ENCODE peak calls at places on chromosomes 2 and 18, in six cellular contexts. I, J, F, T, K and N are unnamed samples.

GRCh38 chr2:144533221-144533620 is 13.3 kb upstream of the ZEB2 start:
- DNase-seq in I (no peak), J (no peak), F (no peak), T (no peak), K (no peak), N (no peak)

GRCh38 chr2:170886391-170886790 is 42.7 kb upstream of the GORASP2 start:
- DNase-seq in I (no peak), J (peak), F (no peak), T (no peak), K (no peak), N (no peak)

GRCh38 chr2:106080955-106081354 is 113.1 kb downstream of the UXS1 start:
- DNase-seq in I (no peak), J (no peak), F (no peak), T (no peak), K (no peak), N (no peak)

GRCh38 chr2:10222-10875 is 36.0 kb downstream of the FAM110C start:
- DNase-seq in I (no peak), J (no peak), F (no peak), T (no peak), K (no peak), N (no peak)

GRCh38 chr2:172440795-172441194 is 13.4 kb downstream of the ITGA6 start:
- DNase-seq in I (no peak), J (peak), F (peak), T (no peak), K (no peak), N (no peak)

GRCh38 chr18:35478520-35479435 is 19.0 kb downstream of the INO80C start:
- DNase-seq in I (peak), J (peak), F (peak), T (no peak), K (peak), N (no peak)

GRCh38 chr2:156489750-156490466 is 53.7 kb downstream of the GPD2 start:
- DNase-seq in I (no peak), J (no peak), F (no peak), T (no peak), K (no peak), N (no peak)

GRCh38 chr2:117760916-117761315 is 53.6 kb upstream of the DDX18 start:
- DNase-seq in I (no peak), J (no peak), F (no peak), T (no peak), K (no peak), N (no peak)

GRCh38 chr2:68831688-68832087 is 39.5 kb downstream of the BMP10 start:
- DNase-seq in I (no peak), J (no peak), F (no peak), T (no peak), K (no peak), N (no peak)

GRCh38 chr2:15730545-15731212 is 139.0 kb downstream of the DDX1 start:
- DNase-seq in I (peak), J (peak), F (peak), T (no peak), K (no peak), N (peak)

GRCh38 chr2:65991332-65991731 is 443.6 kb upstream of the MEIS1 start:
- DNase-seq in I (no peak), J (no peak), F (peak), T (no peak), K (no peak), N (no peak)

GRCh38 chr2:113888641-113889470 is 1.0 kb upstream of the ACTR3 start:
- DNase-seq in I (no peak), J (no peak), F (no peak), T (no peak), K (no peak), N (peak)

GRCh38 chr2:191946471-191947182 is 99.7 kb upstream of the CAVIN2 start:
- DNase-seq in I (no peak), J (no peak), F (peak), T (no peak), K (no peak), N (no peak)

GRCh38 chr2:106106627-106107508 is 87.2 kb downstream of the UXS1 start:
- DNase-seq in I (no peak), J (no peak), F (no peak), T (no peak), K (no peak), N (no peak)

GRCh38 chr2:230323385-230324106 is 3.4 kb upstream of the SP140L start:
- DNase-seq in I (no peak), J (no peak), F (no peak), T (no peak), K (no peak), N (no peak)

GRCh38 chr2:11767779-11768178 is 21.3 kb downstream of the LPIN1 start:
- DNase-seq in I (no peak), J (no peak), F (no peak), T (no peak), K (no peak), N (no peak)

GRCh38 chr2:52879561-52879960 is 888.0 kb upstream of the CHAC2 start:
- DNase-seq in I (no peak), J (no peak), F (no peak), T (no peak), K (no peak), N (no peak)

GRCh38 chr2:12501469-12502147 is 215.1 kb upstream of the TRIB2 start:
- DNase-seq in I (no peak), J (no peak), F (no peak), T (no peak), K (peak), N (peak)

GRCh38 chr2:75237296-75237695 is 38.0 kb upstream of the TACR1 start:
- DNase-seq in I (no peak), J (no peak), F (no peak), T (no peak), K (no peak), N (no peak)

GRCh38 chr2:68909793-68910674 is 38.8 kb upstream of the BMP10 start:
- DNase-seq in I (peak), J (peak), F (peak), T (peak), K (peak), N (peak)

GRCh38 chr2:54577035-54577434 is 120.9 kb downstream of the SPTBN1 start:
- DNase-seq in I (peak), J (no peak), F (no peak), T (no peak), K (no peak), N (no peak)

GRCh38 chr2:165593081-165593480 is 123.6 kb downstream of the CSRNP3 start:
- DNase-seq in I (no peak), J (no peak), F (no peak), T (no peak), K (no peak), N (no peak)

GRCh38 chr2:236350426-236350825 is 86.2 kb upstream of the ASB18 start:
- DNase-seq in I (no peak), J (no peak), F (no peak), T (no peak), K (no peak), N (no peak)

GRCh38 chr2:133498615-133499585 is 69.4 kb downstream of the NCKAP5 start:
- DNase-seq in I (no peak), J (no peak), F (no peak), T (no peak), K (no peak), N (no peak)

GRCh38 chr2:27494284-27494943 is 586 bp downstream of the FNDC4 start:
- DNase-seq in I (no peak), J (no peak), F (no peak), T (peak), K (no peak), N (no peak)

GRCh38 chr2:200483729-200484198 is 26.1 kb downstream of the KCTD18 start:
- DNase-seq in I (no peak), J (peak), F (peak), T (peak), K (no peak), N (peak)

GRCh38 chr2:134712334-134712733 is 6.5 kb downstream of the TMEM163 start:
- DNase-seq in I (no peak), J (peak), F (no peak), T (no peak), K (no peak), N (no peak)

GRCh38 chr2:118881490-118882129 is 34.2 kb upstream of the EN1 start:
- DNase-seq in I (no peak), J (peak), F (peak), T (peak), K (peak), N (no peak)

GRCh38 chr2:220555961-220556360 is 928.5 kb downstream of the SLC4A3 start:
- DNase-seq in I (no peak), J (peak), F (no peak), T (no peak), K (no peak), N (no peak)

GRCh38 chr18:79941473-79942119 is 9.9 kb downstream of the SLC66A2 start:
- DNase-seq in I (no peak), J (no peak), F (no peak), T (no peak), K (no peak), N (peak)

GRCh38 chr18:40987581-40987980 is 967.5 kb upstream of the PIK3C3 start:
- DNase-seq in I (no peak), J (no peak), F (no peak), T (no peak), K (no peak), N (no peak)

GRCh38 chr2:225072444-225072843 is 30.2 kb upstream of the DOCK10 start:
- DNase-seq in I (no peak), J (no peak), F (no peak), T (no peak), K (no peak), N (no peak)